ENCODE peak calls at places on chromosomes 13 and 19, in five cellular contexts. L, A, Y, S and D are unnamed samples.

GRCh38 chr13:112861876-112862615 is 107.0 kb upstream of the MCF2L start:
- DNase-seq in L (no peak), A (no peak), Y (no peak), S (no peak), D (no peak)

GRCh38 chr13:103140001-103140671 is 73.9 kb upstream of the SLC10A2 start:
- DNase-seq in L (no peak), A (peak; percentile 8), Y (no peak), S (peak; percentile 51), D (no peak)

GRCh38 chr13:43905435-43906031 is 25.8 kb downstream of the LACC1 start:
- DNase-seq in L (no peak), A (no peak), Y (peak; percentile 5), S (peak; percentile 47), D (no peak)

GRCh38 chr19:11673608-11674041 is 65.1 kb downstream of the ZNF823 start:
- DNase-seq in L (peak; percentile 66), A (no peak), Y (no peak), S (peak; percentile 44), D (no peak)

GRCh38 chr19:50328257-50329145 is 676 bp downstream of the KCNC3 start:
- DNase-seq in L (no peak), A (no peak), Y (peak; percentile 38), S (no peak), D (peak; percentile 59)

GRCh38 chr13:42116225-42116624 is 67.8 kb downstream of the DGKH start:
- DNase-seq in L (no peak), A (peak; percentile 18), Y (no peak), S (no peak), D (no peak)

GRCh38 chr19:40253611-40254092 is 27.2 kb upstream of the CCNP start:
- DNase-seq in L (no peak), A (no peak), Y (no peak), S (no peak), D (no peak)

GRCh38 chr13:71320452-71320851 is 546.6 kb downstream of the DACH1 start:
- DNase-seq in L (no peak), A (no peak), Y (no peak), S (peak; percentile 6), D (no peak)

GRCh38 chr13:49320975-49321374 is 73.2 kb downstream of the CDADC1 start:
- DNase-seq in L (no peak), A (no peak), Y (no peak), S (no peak), D (no peak)